ENCODE peak calls at places on chromosomes 11 and 22, in nine cellular contexts. Q is esophagus squamous epithelium, D is GM12892, V is transverse colon, M is body of pancreas, P is thyroid gland, U is adrenal gland, N is NB4, I is heart left ventricle. X is an unnamed sample.

GRCh38 chr11:34466802-34467488 is 28.2 kb downstream of the CAT start:
- DNase-seq in M (no peak), N (no peak), D (no peak), Q (no peak), P (no peak), I (no peak), U (no peak), V (no peak), X (peak)

GRCh38 chr11:130070109-130070828 is 575 bp downstream of the APLP2 start:
- DNase-seq in P (peak), V (peak), Q (no peak), D (peak), N (peak), M (peak), I (peak), U (peak), X (peak)

GRCh38 chr11:60124802-60125432 is 36.5 kb downstream of the MS4A2 start:
- DNase-seq in N (no peak), V (no peak), M (no peak), U (no peak), Q (no peak), I (no peak), D (no peak), P (no peak), X (peak)

GRCh38 chr22:42328130-42328821 is 57.8 kb upstream of the TCF20 start:
- DNase-seq in D (no peak), Q (no peak), M (no peak), I (no peak), V (no peak), U (no peak), P (no peak), N (no peak), X (no peak)

GRCh38 chr11:12802418-12803085 is 128.3 kb downstream of the TEAD1 start:
- DNase-seq in Q (no peak), I (no peak), P (peak), V (peak), U (peak), M (peak), N (no peak), D (no peak), X (no peak)

GRCh38 chr11:61110255-61111059 is 8.2 kb downstream of the CD5 start:
- DNase-seq in U (no peak), I (no peak), V (no peak), N (no peak), M (no peak), D (no peak), Q (no peak), P (no peak), X (no peak)

GRCh38 chr11:45543808-45544422 is 121.5 kb downstream of the CHST1 start:
- DNase-seq in I (no peak), M (no peak), N (peak), D (no peak), Q (no peak), P (peak), U (no peak), V (no peak), X (peak)

GRCh38 chr22:30054067-30054763 is 26.0 kb upstream of the HORMAD2 start:
- DNase-seq in N (no peak), U (no peak), D (no peak), V (no peak), P (no peak), I (no peak), M (no peak), Q (no peak), X (no peak)

DNA sequence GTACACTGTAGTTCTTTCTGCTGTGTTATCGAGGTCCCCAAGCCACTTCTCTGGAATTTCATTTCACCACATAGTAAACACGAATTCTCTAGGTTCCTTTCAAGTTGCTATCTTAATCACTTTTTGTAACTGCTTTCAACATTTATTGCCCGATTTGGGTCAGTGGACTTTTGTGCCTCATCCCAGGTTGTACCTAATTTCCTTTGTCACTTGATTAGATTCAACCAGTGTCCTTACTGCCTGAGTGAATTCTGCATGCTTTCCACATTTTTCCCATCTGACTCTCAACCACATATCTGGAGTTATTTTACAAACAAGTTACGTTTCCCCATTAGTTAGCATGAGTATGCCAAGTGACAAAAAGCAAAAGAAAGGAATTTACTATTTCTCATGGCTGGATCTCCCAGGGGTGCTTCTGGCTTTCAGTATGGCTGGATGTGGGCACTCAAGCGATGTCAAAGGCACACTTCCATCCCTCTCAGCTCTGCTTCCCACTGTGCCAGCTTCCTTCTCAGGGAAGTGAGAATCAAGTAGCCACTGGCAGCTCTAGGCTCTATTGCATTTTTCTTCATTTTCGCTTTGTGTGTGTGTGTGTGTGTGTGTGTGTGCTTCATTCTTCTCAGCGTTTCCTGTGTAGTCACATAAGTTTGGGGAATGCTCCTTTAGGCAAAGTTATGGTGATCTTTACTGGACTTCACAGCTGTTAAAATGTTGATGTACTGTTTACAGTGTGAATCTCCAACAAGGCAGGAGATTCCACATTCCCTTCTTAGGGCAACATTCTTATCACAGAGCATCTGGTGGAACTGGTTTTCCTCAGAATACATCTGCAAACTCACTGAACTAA is 128.9 kb downstream of the DBX1 start:
- DNase-seq in U (no peak), V (no peak), P (peak), Q (no peak), N (no peak), D (no peak), M (no peak), I (no peak), X (no peak)
- TF ChIP-seq POLR2A in U (no peak), V (no peak), P (no peak), Q (no peak), N (no peak), D (no peak), M (no peak), I (no peak), X (no peak)

GRCh38 chr22:39943941-39944624 is 16.1 kb upstream of the TMA7B start:
- DNase-seq in N (no peak), Q (no peak), I (no peak), M (no peak), U (no peak), D (no peak), V (no peak), P (no peak), X (no peak)

GRCh38 chr22:39949964-39950737 is 10.0 kb upstream of the TMA7B start:
- DNase-seq in Q (no peak), N (no peak), I (no peak), V (no peak), D (no peak), P (no peak), U (no peak), M (no peak), X (no peak)

GRCh38 chr22:39943366-39943765 is 16.8 kb upstream of the TMA7B start:
- DNase-seq in Q (no peak), P (no peak), N (no peak), U (no peak), I (no peak), V (no peak), M (no peak), D (no peak), X (no peak)

GRCh38 chr22:39947488-39948216 is 12.5 kb upstream of the TMA7B start:
- DNase-seq in I (no peak), D (no peak), N (no peak), M (no peak), V (no peak), U (no peak), Q (no peak), P (peak), X (peak)

GRCh38 chr22:39946571-39947407 is 13.4 kb upstream of the TMA7B start:
- DNase-seq in P (peak), M (peak), V (no peak), Q (no peak), U (no peak), D (no peak), I (no peak), N (peak), X (peak)
- TF ChIP-seq POLR2A in P (no peak), M (no peak), V (no peak), Q (no peak), U (no peak), D (no peak), I (no peak), N (no peak), X (peak)

GRCh38 chr11:114179234-114179941 is 116.8 kb upstream of the NNMT start:
- DNase-seq in N (no peak), V (peak), M (peak), P (peak), I (peak), D (no peak), Q (peak), U (peak), X (peak)
- TF ChIP-seq POLR2A in N (no peak), V (peak), M (no peak), P (peak), I (peak), D (no peak), Q (peak), U (peak), X (peak)

DNA sequence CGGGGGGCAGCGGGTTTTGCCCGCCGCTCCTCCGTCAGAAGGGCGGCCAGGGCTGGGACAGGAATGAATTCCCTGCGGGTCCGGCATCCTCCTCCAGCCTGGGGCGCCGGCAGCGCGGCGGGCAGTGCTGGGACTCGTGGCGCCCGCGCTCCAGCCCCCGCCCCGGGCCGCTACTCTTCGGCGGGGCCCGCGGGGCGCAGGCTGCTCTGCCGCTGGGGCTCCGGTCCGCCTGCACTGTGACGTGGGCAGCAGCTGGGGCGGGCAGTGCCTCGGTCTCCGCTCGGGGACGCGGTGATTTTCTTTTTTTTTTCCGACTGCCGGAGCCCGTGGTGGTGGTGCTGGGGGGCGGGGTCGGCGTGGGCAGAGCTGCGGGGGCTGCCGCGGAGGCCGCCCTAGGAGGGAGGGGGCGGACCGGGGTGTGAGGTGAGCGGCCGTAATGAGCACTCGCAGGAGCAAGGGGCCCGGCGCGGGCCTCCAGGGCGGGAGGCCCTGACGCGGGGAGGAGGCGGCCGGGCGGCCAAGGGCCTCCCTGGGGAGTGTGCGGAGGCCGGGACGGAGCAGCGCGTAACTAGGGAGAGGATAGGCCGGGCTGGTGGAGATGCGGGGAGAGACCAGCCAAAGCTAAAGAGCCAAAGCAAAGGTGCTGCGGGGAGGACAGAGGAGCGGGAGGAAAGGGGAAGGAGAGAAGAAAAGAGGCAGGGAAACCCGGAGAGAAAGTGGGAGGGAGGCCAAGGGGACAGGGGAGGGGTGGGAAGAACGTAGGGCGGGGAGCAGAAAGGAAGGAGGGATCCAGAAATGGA is 73.3 kb upstream of the ZBED5 start:
- DNase-seq in N (peak), P (peak), D (peak), M (peak), V (peak), U (peak), Q (no peak), I (peak), X (peak)
- TF ChIP-seq POLR2A in N (no peak), P (peak), D (no peak), M (no peak), V (peak), U (no peak), Q (peak), I (peak), X (no peak)

GRCh38 chr22:35135165-35135564 is 69.2 kb downstream of the ISX start:
- DNase-seq in U (no peak), P (no peak), M (no peak), Q (no peak), V (no peak), D (no peak), I (no peak), N (no peak), X (no peak)

GRCh38 chr22:35138521-35138920 is 72.6 kb downstream of the ISX start:
- DNase-seq in N (no peak), V (peak), P (no peak), I (no peak), Q (no peak), M (no peak), D (no peak), U (no peak), X (no peak)

GRCh38 chr22:35140879-35141745 is 75.2 kb downstream of the ISX start:
- DNase-seq in U (no peak), Q (no peak), D (no peak), V (peak), M (no peak), P (no peak), I (no peak), N (peak), X (peak)
- TF ChIP-seq POLR2A in U (no peak), Q (no peak), D (no peak), V (no peak), M (no peak), P (no peak), I (no peak), N (no peak), X (no peak)

GRCh38 chr22:50064453-50064852 is 6.4 kb upstream of the TTLL8 start:
- DNase-seq in M (no peak), D (no peak), N (no peak), Q (no peak), V (no peak), I (no peak), P (no peak), U (no peak), X (no peak)
- TF ChIP-seq POLR2A in M (no peak), D (no peak), N (no peak), Q (no peak), V (no peak), I (no peak), P (no peak), U (no peak), X (no peak)

GRCh38 chr11:67356867-67357561 is 3.7 kb upstream of the POLD4 start:
- DNase-seq in D (peak), M (peak), U (peak), P (peak), Q (no peak), I (no peak), N (peak), V (peak), X (peak)
- TF ChIP-seq POLR2A in D (no peak), M (no peak), U (no peak), P (no peak), Q (no peak), I (no peak), N (no peak), V (peak), X (no peak)

X was measured in erythroblast.